ENCODE peak calls at places on chromosomes 6 and 20, in ten cellular contexts. C is NCI-H146; F is testis; B is fibroblast of lung; D is BJ; H is fibroblast of the aortic adventitia; S is aorta; I is cerebellar nuclear complex; Y is astrocyte; E is stimulated activated naive B cell treated with anti-CD40 and anti-IgM and Interleukin-4, amounts not matched to agents 10 μg/mL and 1 μg/mL and 100 μg/mL, for 72 hours. M is an unnamed sample.
A peak's percentile ranks its signal among the peaks of the same experiment; 100 is the strongest.

GRCh38 chr6:157098999-157099398 is 224.3 kb downstream of the TMEM242 start:
- DNase-seq in C (no peak), F (no peak), B (no peak), D (no peak), H (no peak), S (no peak), I (no peak), Y (no peak), E (no peak), M (no peak)

GRCh38 chr6:154112181-154112809 is 73.3 kb downstream of the OPRM1 start:
- DNase-seq in C (no peak), F (no peak), B (no peak), D (no peak), H (no peak), S (no peak), I (no peak), Y (peak; percentile 6), E (no peak), M (no peak)

GRCh38 chr6:152170702-152171667 is 363.5 kb downstream of the ESR1 start:
- DNase-seq in C (peak; percentile 13), F (no peak), B (peak; percentile 16), D (no peak), H (peak; percentile 77), S (no peak), I (no peak), Y (peak; percentile 97), E (no peak), M (peak; percentile 62)

GRCh38 chr6:151025076-151025475 is 159.6 kb downstream of the MTHFD1L start:
- DNase-seq in C (no peak), F (peak; percentile 91), B (no peak), D (no peak), H (no peak), S (no peak), I (no peak), Y (no peak), E (no peak), M (no peak)

GRCh38 chr20:33897313-33897912 is 86.3 kb downstream of the CHMP4B start:
- DNase-seq in C (no peak), F (no peak), B (no peak), D (no peak), H (no peak), S (no peak), I (no peak), Y (no peak), E (no peak), M (no peak)

GRCh38 chr6:112337209-112337638 is 9.9 kb upstream of the RFPL4B start:
- DNase-seq in C (peak; percentile 82), F (peak; percentile 77), B (peak; percentile 84), D (no peak), H (peak; percentile 87), S (no peak), I (no peak), Y (peak; percentile 79), E (no peak), M (no peak)

GRCh38 chr6:120826253-120826652 is 508.0 kb downstream of the TBC1D32 start:
- DNase-seq in C (peak; percentile 29), F (peak; percentile 76), B (peak; percentile 1), D (no peak), H (no peak), S (no peak), I (no peak), Y (no peak), E (peak; percentile 4), M (peak; percentile 8)

GRCh38 chr6:12147557-12148316 is 135.6 kb downstream of the HIVEP1 start:
- DNase-seq in C (no peak), F (no peak), B (peak; percentile 21), D (no peak), H (peak; percentile 27), S (no peak), I (no peak), Y (peak; percentile 21), E (no peak), M (no peak)

GRCh38 chr6:143652840-143653239 is 24.9 kb upstream of the PHACTR2 start:
- DNase-seq in C (peak; percentile 64), F (no peak), B (no peak), D (no peak), H (no peak), S (no peak), I (no peak), Y (no peak), E (no peak), M (no peak)

GRCh38 chr6:21133902-21134301 is 459.6 kb upstream of the SOX4 start:
- DNase-seq in C (peak; percentile 31), F (no peak), B (no peak), D (no peak), H (no peak), S (no peak), I (no peak), Y (no peak), E (no peak), M (no peak)

GRCh38 chr6:161318456-161318855 is 44.6 kb upstream of the AGPAT4 start:
- DNase-seq in C (peak; percentile 14), F (peak; percentile 22), B (no peak), D (no peak), H (no peak), S (no peak), I (no peak), Y (no peak), E (no peak), M (no peak)

GRCh38 chr6:20688710-20689500 is 154.6 kb downstream of the CDKAL1 start:
- DNase-seq in C (peak; percentile 36), F (no peak), B (peak; percentile 66), D (no peak), H (no peak), S (no peak), I (no peak), Y (peak; percentile 57), E (no peak), M (peak; percentile 25)

M was measured in GM20000.